ENCODE peak calls at places on chromosome 7, in eight cellular contexts. X is heart left ventricle; E is HCT116; K is body of pancreas; H is GM23338; I is effector memory CD4-positive, alpha-beta T cell; S is brain microvascular endothelial cell; R is Karpas-422. T is an unnamed sample.

GRCh38 chr7:105581066-105581811 is at the start of gene EFCAB10:
- DNase-seq in R (no peak), X (peak; percentile 59), K (peak; percentile 66), S (peak; percentile 68), I (peak; percentile 23), H (peak; percentile 99), E (peak; percentile 56), T (no peak)

GRCh38 chr7:148615085-148615750 is 24.7 kb downstream of the C7orf33 start:
- DNase-seq in S (no peak), I (no peak), R (no peak), X (no peak), K (no peak), E (no peak), H (no peak), T (no peak)

GRCh38 chr7:97064972-97065587 is 40.4 kb upstream of the DLX5 start:
- DNase-seq in E (peak; percentile 34), K (peak; percentile 13), X (no peak), S (peak; percentile 39), H (peak; percentile 82), R (peak; percentile 80), I (no peak), T (no peak)

GRCh38 chr7:86968618-86969017 is 90.8 kb downstream of the ELAPOR2 start:
- DNase-seq in H (no peak), K (no peak), X (no peak), E (no peak), S (no peak), R (no peak), I (no peak), T (no peak)

GRCh38 chr7:70392282-70392681 is 739.7 kb upstream of the GALNT17 start:
- DNase-seq in X (no peak), S (no peak), K (no peak), H (no peak), I (no peak), E (no peak), R (no peak), T (no peak)

GRCh38 chr7:154390961-154391360 is 338.8 kb downstream of the DPP6 start:
- DNase-seq in S (no peak), H (no peak), X (no peak), E (no peak), I (no peak), R (no peak), K (no peak), T (no peak)

GRCh38 chr7:55179897-55180682 is 161.3 kb downstream of the EGFR start:
- DNase-seq in K (no peak), E (no peak), H (no peak), I (no peak), X (no peak), S (no peak), R (no peak), T (no peak)

GRCh38 chr7:155811895-155812761 is at the start of gene SHH:
- DNase-seq in I (no peak), H (peak; percentile 46), E (no peak), X (peak; percentile 20), R (no peak), K (no peak), S (no peak), T (no peak)

GRCh38 chr7:2444476-2444875 is 31.7 kb downstream of the GRIFIN start:
- DNase-seq in H (no peak), K (no peak), S (peak; percentile 68), E (no peak), X (no peak), R (no peak), I (no peak), T (no peak)

GRCh38 chr7:47260270-47260669 is 321.6 kb downstream of the TNS3 start:
- DNase-seq in H (no peak), K (no peak), X (no peak), I (no peak), R (no peak), S (no peak), E (no peak), T (no peak)

GRCh38 chr7:157566631-157567006 is 229.8 kb downstream of the DNAJB6 start:
- DNase-seq in S (no peak), K (no peak), R (no peak), H (no peak), X (no peak), E (no peak), I (no peak), T (no peak)

GRCh38 chr7:2934211-2934731 is 90.2 kb upstream of the GNA12 start:
- DNase-seq in X (no peak), H (no peak), K (no peak), R (no peak), I (no peak), S (peak; percentile 67), E (peak; percentile 8), T (no peak)

GRCh38 chr7:106870983-106871410 is 5.9 kb downstream of the PIK3CG start:
- DNase-seq in H (no peak), R (peak; percentile 86), S (no peak), E (no peak), K (no peak), I (no peak), X (no peak), T (no peak)

GRCh38 chr7:28891192-28891872 is 66.8 kb downstream of the TRIL start:
- DNase-seq in R (no peak), H (peak; percentile 86), I (no peak), K (peak; percentile 12), X (no peak), E (no peak), S (no peak), T (no peak)

GRCh38 chr7:119472398-119473038 is 800.5 kb upstream of the KCND2 start:
- DNase-seq in S (no peak), E (no peak), I (no peak), R (no peak), X (no peak), H (peak; percentile 31), K (peak; percentile 76), T (no peak)

GRCh38 chr7:81684513-81685262 is 85.2 kb downstream of the HGF start:
- DNase-seq in H (no peak), X (peak; percentile 95), R (no peak), I (no peak), E (peak; percentile 95), K (peak; percentile 50), S (peak; percentile 100), T (peak; percentile 54)

GRCh38 chr7:107907790-107908189 is 16.8 kb downstream of the DLD start:
- DNase-seq in I (no peak), R (no peak), X (no peak), S (no peak), E (no peak), H (no peak), K (no peak), T (no peak)

GRCh38 chr7:128007293-128007680 is 23.9 kb downstream of the LRRC4 start:
- DNase-seq in H (no peak), S (no peak), I (no peak), R (no peak), E (no peak), X (no peak), K (no peak), T (no peak)

GRCh38 chr7:46853451-46853850 is 728.5 kb downstream of the TNS3 start:
- DNase-seq in X (no peak), I (no peak), E (no peak), R (no peak), K (no peak), H (no peak), S (no peak), T (no peak)

GRCh38 chr7:151506901-151507382 is 12.8 kb downstream of the RHEB start:
- DNase-seq in S (no peak), E (no peak), K (no peak), R (no peak), H (no peak), X (no peak), I (no peak), T (no peak)
- H3K27ac ChIP-seq in S (no peak overlapping the region), E (no peak overlapping the region), K (no peak overlapping the region), R (no peak overlapping the region), H (peak overlapping the region; percentile 60), X (peak overlapping the region; percentile 78), I (no peak overlapping the region), T (no peak overlapping the region)

DNA sequence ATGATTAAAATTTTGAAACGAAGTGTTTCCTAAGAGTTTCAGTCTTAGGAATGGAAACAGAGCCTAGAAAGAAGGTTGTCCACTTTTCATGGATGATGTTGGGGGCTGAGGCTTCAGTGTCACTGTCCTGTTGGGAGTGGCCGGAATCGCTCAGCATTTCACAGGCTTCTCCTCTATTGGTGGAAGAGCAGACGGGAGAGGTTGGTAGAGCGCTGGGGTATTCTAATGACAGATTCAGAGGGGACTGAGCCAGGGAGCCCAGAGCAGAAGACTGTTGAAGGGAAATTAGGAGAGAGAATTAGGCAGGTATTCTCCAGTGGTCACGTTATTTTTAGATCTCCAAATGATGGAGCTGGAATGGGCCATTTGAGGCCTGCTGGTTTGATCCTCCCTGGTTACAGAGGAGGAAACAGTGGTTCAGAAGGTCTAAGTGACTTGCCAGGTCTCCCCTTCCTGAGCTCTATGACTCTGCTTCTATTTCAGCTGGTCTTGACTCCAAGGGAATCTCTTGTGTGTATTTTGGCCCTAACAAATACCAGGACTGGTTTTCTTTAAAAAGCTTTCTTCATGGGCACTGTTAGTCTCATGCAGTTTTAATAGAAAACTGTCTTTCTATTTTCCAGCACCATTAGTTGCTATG is 35.7 kb upstream of the EEPD1 start:
- DNase-seq in K (no peak), I (no peak), E (no peak), X (no peak), H (no peak), S (no peak), R (no peak), T (no peak)
- H3K27ac ChIP-seq in K (peak overlapping the region; percentile 7), I (peak overlapping the region; percentile 30), E (peak overlapping the region; percentile 67), X (no peak overlapping the region), H (no peak overlapping the region), S (peak overlapping the region; percentile 89), R (no peak overlapping the region), T (no peak overlapping the region)

DNA sequence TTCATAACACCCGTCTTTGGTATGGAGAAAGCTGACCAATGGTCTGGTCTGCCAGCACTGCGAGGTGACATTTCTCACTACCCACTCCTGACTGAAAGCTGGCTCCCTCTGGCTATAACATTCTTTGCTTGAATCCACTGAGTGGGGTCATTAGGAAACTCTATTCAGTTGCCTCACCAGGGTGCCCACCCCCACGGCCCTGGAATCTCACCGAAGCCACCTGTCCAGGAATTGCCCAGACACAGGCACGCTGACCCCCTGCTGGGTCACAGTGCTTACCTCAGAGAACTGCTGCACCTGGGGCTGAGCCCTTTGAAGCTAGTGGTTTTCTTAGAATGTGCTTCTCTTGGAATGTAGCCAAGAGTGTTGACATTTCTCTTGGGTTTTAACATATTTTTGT is 28.6 kb downstream of the HECW1 start:
- DNase-seq in X (no peak), R (no peak), S (no peak), H (peak; percentile 78), I (no peak), E (no peak), K (no peak), T (no peak)
- H3K27ac ChIP-seq in X (no peak overlapping the region), R (no peak overlapping the region), S (no peak overlapping the region), H (peak overlapping the region; percentile 78), I (no peak overlapping the region), E (no peak overlapping the region), K (no peak overlapping the region), T (no peak overlapping the region)

DNA sequence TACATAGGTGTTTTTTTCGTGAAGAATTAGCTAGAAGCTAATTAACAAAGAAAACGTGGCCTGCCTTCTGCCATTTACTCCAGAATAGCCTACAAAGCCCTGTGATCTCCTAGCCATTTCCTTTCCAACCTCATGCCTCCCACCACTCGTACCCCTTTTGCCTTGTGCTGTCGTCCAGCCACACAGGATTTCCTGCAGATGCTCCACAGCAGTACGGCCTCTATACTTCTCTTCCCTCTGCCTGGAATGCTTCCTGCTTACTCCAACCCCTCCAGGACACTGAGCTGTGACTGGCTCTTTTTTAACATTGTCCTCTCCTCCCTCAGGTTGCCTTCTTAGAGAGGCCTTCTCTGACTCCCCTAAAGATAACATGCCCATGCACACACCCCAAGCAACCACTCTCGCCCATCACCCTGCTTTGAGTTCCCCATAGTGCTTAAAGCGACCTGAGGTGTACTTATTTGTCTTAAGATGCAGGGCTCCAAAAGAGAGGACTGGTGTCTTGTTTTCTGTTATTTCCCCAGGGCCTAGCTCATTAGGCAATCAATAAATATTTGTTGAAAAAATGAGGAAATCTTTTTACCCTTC is 32.7 kb downstream of the STK17A start:
- DNase-seq in R (no peak), S (no peak), H (no peak), K (no peak), E (no peak), I (no peak), X (no peak), T (no peak)
- H3K27ac ChIP-seq in R (no peak overlapping the region), S (no peak overlapping the region), H (no peak overlapping the region), K (peak overlapping the region; percentile 38), E (no peak overlapping the region), I (peak overlapping the region; percentile 14), X (no peak overlapping the region), T (no peak overlapping the region)